ENCODE peak calls at places on chromosomes 6 and 20, in five cellular contexts. B is endothelial cell of umbilical vein, O is ovary, Y is IMR-90, A is adrenal gland. X is an unnamed sample.

GRCh38 chr20:9294081-9294480 is 220.3 kb upstream of the LAMP5 start:
- DNase-seq in B (no peak), O (no peak), Y (peak), A (no peak), X (no peak)

GRCh38 chr6:137767931-137768690 is 98.9 kb upstream of the TNFAIP3 start:
- DNase-seq in B (no peak), O (no peak), Y (peak), A (no peak), X (no peak)

GRCh38 chr6:35397806-35398418 is 54.2 kb upstream of the FANCE start:
- DNase-seq in B (no peak), O (no peak), Y (no peak), A (no peak), X (no peak)

GRCh38 chr6:154605207-154605877 is 94.9 kb upstream of the CNKSR3 start:
- DNase-seq in B (no peak), O (no peak), Y (no peak), A (no peak), X (no peak)

GRCh38 chr6:134046054-134046453 is 6.4 kb downstream of the SLC2A12 start:
- DNase-seq in B (no peak), O (no peak), Y (no peak), A (no peak), X (no peak)

GRCh38 chr6:106273087-106273486 is 52.5 kb downstream of the ATG5 start:
- DNase-seq in B (no peak), O (no peak), Y (no peak), A (no peak), X (no peak)

GRCh38 chr6:55941713-55942112 is 66.3 kb upstream of the BMP5 start:
- DNase-seq in B (peak), O (no peak), Y (peak), A (no peak), X (no peak)

GRCh38 chr6:135759831-135760230 is 91.7 kb upstream of the PDE7B start:
- DNase-seq in B (peak), O (no peak), Y (peak), A (no peak), X (no peak)

GRCh38 chr20:19791887-19792286 is 33.8 kb downstream of the RIN2 start:
- DNase-seq in B (no peak), O (no peak), Y (no peak), A (no peak), X (no peak)

GRCh38 chr6:67184405-67184804 is 1450.7 kb upstream of the ADGRB3 start:
- DNase-seq in B (no peak), O (no peak), Y (no peak), A (no peak), X (no peak)

GRCh38 chr20:2840967-2841531 is 504 bp downstream of the VPS16 start:
- DNase-seq in B (peak), O (peak), Y (peak), A (peak), X (peak)
- TF ChIP-seq POLR2A in B (no peak), O (no peak), Y (no peak), A (no peak), X (no peak)

GRCh38 chr6:52517502-52518278 is 59.2 kb downstream of the TRAM2 start:
- DNase-seq in B (peak), O (peak), Y (peak), A (peak), X (peak)
- TF ChIP-seq POLR2A in B (peak), O (peak), Y (peak), A (no peak), X (peak)

DNA sequence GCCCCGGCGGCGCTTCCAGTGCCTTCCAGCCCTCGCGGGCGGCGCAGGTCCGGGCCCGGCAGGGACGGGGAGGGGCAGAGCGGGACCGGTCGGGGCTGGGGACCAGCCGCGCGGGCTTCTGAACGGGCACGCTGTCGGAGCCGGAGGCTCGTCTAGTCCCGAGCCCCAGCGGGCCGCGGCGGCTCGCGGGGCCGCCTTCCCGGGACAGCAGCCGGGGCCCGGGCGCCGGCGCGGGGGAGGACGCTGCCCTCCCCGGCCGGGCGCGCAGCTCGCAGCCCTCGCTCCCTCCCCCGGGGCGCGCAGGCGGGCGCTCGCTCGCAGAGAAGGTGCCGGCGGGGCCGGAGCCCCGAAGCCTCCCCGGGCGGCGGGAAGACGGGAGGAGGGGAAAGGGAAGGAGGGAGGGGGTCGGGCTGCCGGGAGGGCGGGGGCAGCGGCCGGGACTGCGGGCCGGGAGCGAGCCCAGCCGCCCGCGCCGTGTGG is 696 bp upstream of the SIRPA start:
- DNase-seq in B (peak), O (peak), Y (peak), A (peak), X (peak)
- TF ChIP-seq POLR2A in B (peak), O (no peak), Y (peak), A (peak), X (peak)

DNA sequence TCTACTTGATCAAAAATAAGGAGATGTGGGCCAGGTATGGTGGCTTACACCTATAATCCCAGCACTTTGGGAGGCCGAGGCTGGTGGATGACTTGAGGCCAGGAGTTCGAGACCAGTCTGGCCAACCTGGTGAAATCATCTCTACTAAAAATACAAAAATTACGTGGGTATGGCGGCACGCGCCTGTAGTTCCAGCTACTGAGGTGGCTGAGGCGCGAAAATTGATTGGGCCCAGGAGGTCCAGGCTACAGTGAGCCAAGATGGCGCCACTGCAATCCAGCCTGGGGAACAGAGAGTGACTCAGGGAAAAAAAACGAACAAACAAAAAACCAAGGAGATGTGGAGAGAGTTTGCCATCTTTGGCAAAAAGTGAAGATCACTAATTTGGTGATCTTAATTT is 65.3 kb downstream of the BMP2 start:
- DNase-seq in B (no peak), O (no peak), Y (no peak), A (no peak), X (no peak)
- TF ChIP-seq POLR2A in B (no peak), O (no peak), Y (no peak), A (no peak), X (no peak)

GRCh38 chr20:327041-327945 is 1.9 kb downstream of the SOX12 start:
- DNase-seq in B (peak), O (peak), Y (peak), A (peak), X (peak)
- TF ChIP-seq POLR2A in B (peak), O (peak), Y (no peak), A (no peak), X (peak)

GRCh38 chr6:101199441-101199840 is 194.1 kb upstream of the GRIK2 start:
- DNase-seq in B (no peak), O (no peak), Y (no peak), A (no peak), X (no peak)
- TF ChIP-seq POLR2A in B (no peak), O (no peak), Y (no peak), A (no peak), X (no peak)

GRCh38 chr6:84410377-84410776 is 182.9 kb upstream of the CEP162 start:
- DNase-seq in B (no peak), O (no peak), Y (no peak), A (no peak), X (no peak)
- TF ChIP-seq POLR2A in B (no peak), O (no peak), Y (no peak), A (no peak), X (no peak)

DNA sequence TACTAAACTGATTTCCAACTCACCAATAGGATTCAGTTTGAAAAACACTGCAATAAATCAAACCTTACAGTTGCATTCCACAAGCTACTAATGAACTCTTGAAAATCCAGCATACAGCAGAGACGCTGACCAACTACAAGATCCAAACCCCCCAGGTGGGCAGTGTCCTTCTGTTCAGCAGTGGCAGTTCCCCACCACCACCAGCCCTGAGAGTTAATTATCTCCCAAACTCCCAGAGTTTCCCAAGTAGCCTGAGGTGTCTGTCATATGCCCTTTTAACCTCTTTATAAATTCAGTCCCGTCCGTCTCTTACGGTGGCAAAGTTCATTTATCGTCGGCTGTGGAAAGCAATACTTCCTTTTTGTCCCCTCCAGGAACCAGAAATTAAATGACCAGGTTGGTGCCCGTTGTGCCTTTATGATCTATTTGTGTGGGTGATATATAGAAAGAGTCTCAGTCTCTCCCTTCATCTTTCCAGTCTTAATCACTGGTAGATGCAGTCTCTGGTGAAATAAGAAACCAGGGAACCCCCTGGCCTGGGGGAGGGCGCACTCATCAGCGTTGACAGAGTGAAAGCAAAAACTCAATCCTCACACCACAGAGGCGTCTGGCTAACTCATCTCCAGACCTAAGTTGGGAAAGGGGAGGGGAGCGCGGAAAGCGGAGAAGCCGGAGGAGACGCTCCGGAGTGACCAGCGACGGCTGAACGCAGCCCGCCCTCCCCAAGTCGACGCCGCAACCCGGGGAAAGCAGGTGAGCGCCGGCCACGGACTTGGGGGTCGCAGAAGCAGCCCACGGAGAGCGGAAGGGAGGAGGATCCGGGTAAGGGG is 717 bp downstream of the MRPL14 start:
- DNase-seq in B (peak), O (peak), Y (peak), A (peak), X (peak)
- TF ChIP-seq POLR2A in B (no peak), O (no peak), Y (peak), A (no peak), X (no peak)